ENCODE peak calls at places on chromosomes 1 and 21, in ten cellular contexts. Z is breast epithelium; P is suprapubic skin; Y is NT2/D1; H is CD8-positive, alpha-beta memory T cell; K is right atrium auricular region; I is iPS DF 6.9; A is right lobe of liver; Q is GM23248; O is fibroblast of lung. D is an unnamed sample. For H3K9me3 and H3K4me1, the result is how much of the 10 kb centered on the place peaks cover.

GRCh38 chr1:43540653-43541071 is 10.0 kb downstream of the PTPRF start:
- DNase-seq in I (no peak), P (no peak), A (peak), O (peak), Y (no peak), Q (peak), Z (peak), K (peak), H (no peak), D (no peak)

GRCh38 chr1:206962269-206962668 is 8.0 kb downstream of the FCAMR start:
- DNase-seq in H (no peak), A (no peak), Y (no peak), I (no peak), Q (no peak), O (no peak), Z (no peak), K (no peak), P (no peak), D (no peak)

GRCh38 chr1:10074059-10074854 is 41.5 kb downstream of the UBE4B start:
- DNase-seq in A (no peak), Y (no peak), O (peak), K (peak), Q (peak), I (no peak), P (no peak), Z (no peak), H (peak), D (no peak)

GRCh38 chr1:43552813-43553212 is 22.1 kb downstream of the PTPRF start:
- DNase-seq in H (no peak), Q (peak), A (peak), I (no peak), O (peak), K (no peak), Z (peak), P (no peak), Y (no peak), D (no peak)

GRCh38 chr1:97170296-97170695 is 448.7 kb downstream of the PTBP2 start:
- DNase-seq in Y (no peak), Z (no peak), K (no peak), A (no peak), I (no peak), H (no peak), P (no peak), Q (no peak), O (no peak), D (no peak)

GRCh38 chr21:35940074-35940927 is 120.0 kb downstream of the SETD4 start:
- DNase-seq in P (no peak), Q (peak), O (peak), K (peak), H (no peak), A (no peak), I (peak), Y (peak), Z (no peak), D (peak)

GRCh38 chr1:113074237-113074636 is 1.2 kb downstream of the LRIG2 start:
- DNase-seq in P (no peak), Y (no peak), O (no peak), I (no peak), A (no peak), H (no peak), Q (peak), Z (no peak), K (no peak), D (no peak)

GRCh38 chr1:185567006-185567405 is 167.2 kb upstream of the HMCN1 start:
- DNase-seq in A (no peak), Q (peak), Z (no peak), H (peak), O (no peak), P (no peak), K (no peak), Y (no peak), I (no peak), D (no peak)

GRCh38 chr21:25999935-26000582 is 170.5 kb downstream of the APP start:
- DNase-seq in A (no peak), Z (no peak), Y (no peak), K (no peak), H (no peak), I (no peak), P (no peak), Q (no peak), O (no peak), D (no peak)

GRCh38 chr21:23130308-23130707 is 2132.1 kb downstream of the NCAM2 start:
- DNase-seq in P (no peak), Q (no peak), I (no peak), O (no peak), H (no peak), Y (no peak), Z (no peak), A (no peak), K (no peak), D (no peak)

GRCh38 chr1:208238710-208239517 is 5.3 kb downstream of the PLXNA2 start:
- DNase-seq in P (peak), O (peak), H (no peak), I (no peak), K (peak), Z (no peak), Q (peak), A (no peak), Y (no peak), D (peak)

GRCh38 chr1:116345830-116346229 is 27.2 kb upstream of the ATP1A1 start:
- DNase-seq in P (no peak), Q (no peak), A (no peak), Y (peak), K (no peak), I (no peak), O (no peak), H (peak), Z (no peak), D (peak)

GRCh38 chr1:77847621-77848080 is 40.8 kb upstream of the NEXN start:
- DNase-seq in K (no peak), P (no peak), O (no peak), H (no peak), A (no peak), Y (no peak), I (no peak), Z (no peak), Q (no peak), D (no peak)

GRCh38 chr1:31483012-31483946 is 70.3 kb downstream of the SERINC2 start:
- DNase-seq in Z (no peak), A (no peak), H (no peak), Q (peak), Y (no peak), I (no peak), P (no peak), K (peak), O (peak), D (no peak)

GRCh38 chr1:228206582-228207351 is 1.1 kb upstream of the OBSCN start:
- DNase-seq in O (no peak), A (no peak), P (peak), Z (no peak), Y (no peak), H (no peak), K (peak), Q (no peak), I (no peak), D (no peak)

GRCh38 chr1:147781056-147781471 is 20.7 kb upstream of the GJA5 start:
- DNase-seq in P (no peak), O (no peak), K (no peak), H (no peak), Q (peak), A (no peak), Y (peak), I (no peak), Z (no peak), D (no peak)

GRCh38 chr1:90881034-90881433 is 140.8 kb downstream of the ZNF644 start:
- DNase-seq in A (no peak), Y (no peak), Q (no peak), P (no peak), Z (no peak), H (no peak), K (no peak), I (no peak), O (no peak), D (no peak)

GRCh38 chr1:209546390-209547080 is 37.0 kb upstream of the CAMK1G start:
- DNase-seq in I (no peak), Y (no peak), H (no peak), Z (no peak), A (no peak), Q (no peak), P (no peak), K (no peak), O (no peak), D (no peak)

DNA sequence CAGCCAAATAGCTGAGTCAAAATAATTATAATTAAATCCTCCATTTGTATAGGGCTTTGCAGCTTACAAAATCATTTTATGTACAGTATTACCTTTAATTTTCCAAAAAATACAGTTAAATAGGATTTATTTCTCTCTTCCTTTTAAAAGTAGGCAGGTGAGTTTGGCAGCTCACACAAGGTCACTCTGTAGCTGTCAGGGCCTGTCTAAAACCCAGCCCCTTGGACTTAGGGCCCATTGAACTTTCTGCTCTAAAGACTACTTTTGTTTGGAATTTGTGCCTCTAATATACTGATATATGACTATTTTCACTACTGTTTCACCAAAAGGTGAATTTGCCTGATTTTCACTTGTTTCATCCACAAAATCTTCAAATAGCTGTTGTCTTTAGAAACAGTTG is 10.3 kb downstream of the ROR1 start:
- DNase-seq in I (no peak), H (no peak), K (no peak), P (no peak), A (no peak), O (no peak), Q (no peak), Z (no peak), Y (no peak), D (no peak)
- H3K4me3 ChIP-seq in I (no peak), H (no peak), K (no peak), P (no peak), A (no peak), O (no peak), Q (no peak), Z (no peak), Y (no peak), D (no peak)

DNA sequence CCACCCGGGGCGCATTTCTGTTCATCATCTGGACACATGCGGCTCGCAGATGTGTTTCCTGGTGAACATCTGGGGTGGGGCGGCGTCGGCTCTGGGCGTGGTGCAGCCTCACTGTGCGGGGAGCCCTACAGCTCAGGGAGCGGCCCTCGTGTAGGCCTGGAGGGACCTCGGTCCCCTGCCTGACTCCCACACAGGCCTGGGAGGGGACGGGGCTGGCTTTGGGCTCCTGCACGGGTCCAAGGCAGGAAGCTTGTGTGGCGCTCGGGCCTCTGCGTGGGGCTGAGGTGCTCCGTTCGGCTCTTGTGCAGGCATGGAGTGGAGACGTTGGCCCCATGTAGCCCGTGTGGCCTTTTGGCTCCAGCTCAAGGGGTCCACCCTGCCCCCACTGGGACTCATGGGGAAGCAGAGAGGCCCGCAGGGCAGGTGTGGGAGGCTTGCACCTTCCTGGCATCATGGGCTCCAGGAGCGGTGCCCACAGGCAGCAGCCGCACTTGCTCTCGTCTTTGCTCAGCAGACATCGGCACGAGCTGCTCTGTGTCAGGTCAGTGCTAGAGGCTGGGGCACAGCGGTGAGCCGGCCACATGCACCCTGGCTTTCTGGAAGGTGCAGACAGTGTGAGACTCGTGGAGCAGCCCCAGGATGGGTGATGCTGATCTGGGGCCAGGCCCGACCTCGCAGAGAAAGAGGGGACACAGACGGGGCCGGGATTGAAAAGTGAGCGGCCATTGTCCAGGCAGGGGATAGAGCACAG is 90.1 kb upstream of the ACTRT2 start:
- DNase-seq in Y (no peak), O (no peak), Q (no peak), P (no peak), H (no peak), I (no peak), Z (no peak), A (no peak), K (no peak), D (no peak)
- H3K9me3 ChIP-seq in Y (under half), O (under half), Q (under half), P (under half), H (under half), I (under half), Z (under half), A (under half), K (under half), D (under half)

GRCh38 chr1:155003227-155003765 is 694 bp downstream of the ZBTB7B start:
- DNase-seq in Y (no peak), K (no peak), P (no peak), O (peak), Z (no peak), H (no peak), A (no peak), I (no peak), Q (peak), D (peak)

GRCh38 chr1:155003766-155004351 is 1.3 kb downstream of the ZBTB7B start:
- DNase-seq in O (peak), P (no peak), Z (no peak), I (no peak), Q (peak), Y (no peak), K (peak), A (peak), H (no peak), D (peak)

GRCh38 chr1:155001438-155001687 is 1.2 kb upstream of the ZBTB7B start:
- DNase-seq in K (no peak), H (no peak), Y (no peak), Z (no peak), O (no peak), A (no peak), Q (no peak), I (no peak), P (no peak), D (no peak)

GRCh38 chr1:155001688-155002474 is 721 bp upstream of the ZBTB7B start:
- DNase-seq in O (peak), Y (peak), Q (peak), Z (peak), I (peak), K (peak), A (peak), H (peak), P (peak), D (peak)

DNA sequence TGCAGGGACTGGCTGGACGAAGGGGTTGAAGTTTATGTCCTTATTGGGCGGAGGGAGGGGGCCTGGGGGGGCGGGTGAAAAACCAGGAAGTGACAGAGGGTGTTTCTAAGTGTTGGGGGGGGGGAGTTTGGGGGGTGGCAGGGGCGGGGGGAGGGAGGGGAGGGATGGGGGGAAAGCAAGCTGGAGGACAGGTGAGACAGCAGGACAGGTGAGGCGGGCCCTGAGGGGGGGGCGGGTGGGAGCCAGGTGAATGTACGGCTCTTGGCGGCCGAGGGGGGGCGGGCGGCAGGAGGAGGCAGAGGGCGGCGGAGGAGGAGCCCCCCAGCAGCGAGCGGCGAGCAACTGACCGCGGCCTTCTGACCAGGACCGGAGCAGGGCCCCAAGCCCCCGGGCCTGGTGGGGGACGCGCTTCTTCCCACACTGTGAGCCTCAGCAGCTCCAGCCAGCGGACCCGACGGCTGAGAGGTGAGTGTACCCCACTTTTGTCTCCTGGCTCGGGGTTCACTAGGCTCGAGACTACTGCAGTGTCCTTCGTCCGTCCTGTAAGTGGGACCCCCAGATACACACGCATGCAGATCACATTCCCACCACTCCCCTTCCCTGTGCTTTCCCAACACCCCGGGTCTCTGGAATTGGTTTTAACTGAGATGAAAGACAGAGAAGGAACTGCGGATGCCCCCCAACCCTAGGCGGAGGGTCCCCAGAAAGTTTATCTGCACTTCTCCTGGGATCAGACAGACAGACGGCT is at the start of gene ZBTB7B:
- DNase-seq in A (peak), O (peak), K (no peak), I (no peak), H (peak), P (no peak), Y (no peak), Z (no peak), Q (peak), D (peak)
- H3K4me1 ChIP-seq in A (under half), O (under half), K (under half), I (under half), H (under half), P (half or more), Y (under half), Z (under half), Q (under half), D (under half)

GRCh38 chr21:45642122-45642813 is 1.3 kb upstream of the PCBP3 start:
- DNase-seq in Q (peak), K (no peak), A (peak), P (no peak), Y (no peak), Z (no peak), O (peak), H (no peak), I (no peak), D (no peak)
- H3K4me3 ChIP-seq in Q (no peak), K (peak), A (no peak), P (peak), Y (peak), Z (peak), O (no peak), H (no peak), I (peak), D (no peak)

DNA sequence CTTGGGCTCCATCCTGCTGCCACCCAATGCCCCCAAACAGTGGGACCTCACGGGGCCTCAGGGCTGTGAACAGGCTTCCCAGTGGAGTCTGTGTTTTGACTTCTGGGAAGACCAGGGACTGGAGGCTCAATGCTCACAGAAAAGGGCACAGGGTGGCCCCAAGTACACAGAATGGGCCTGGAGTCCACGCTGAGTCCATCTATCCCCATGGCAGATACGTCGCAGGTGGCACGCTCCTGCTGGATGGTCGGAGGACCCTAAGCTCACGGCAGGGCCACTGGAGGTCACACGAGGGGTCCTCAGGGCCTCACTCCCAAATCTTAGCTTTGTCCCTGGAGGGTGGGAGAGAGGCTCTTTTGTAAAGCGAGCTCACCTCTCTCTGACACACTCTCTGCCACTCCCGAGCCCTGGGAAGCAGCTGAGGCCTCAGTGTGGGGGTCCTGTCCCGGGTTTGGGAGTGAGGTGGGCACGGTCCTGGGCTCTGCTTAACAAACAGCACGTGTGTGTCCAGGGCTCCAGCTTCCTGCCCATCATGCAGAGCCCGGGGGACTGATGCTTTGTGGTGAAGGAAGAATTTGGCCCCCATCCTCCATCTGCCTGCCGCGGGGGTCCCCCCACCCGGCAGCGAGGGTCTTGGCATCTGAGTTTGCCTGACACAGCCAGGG is 27.2 kb upstream of the TTC34 start:
- DNase-seq in O (no peak), Q (no peak), Y (no peak), K (no peak), I (no peak), H (no peak), P (no peak), Z (no peak), A (peak), D (no peak)
- H3K9me3 ChIP-seq in O (under half), Q (under half), Y (under half), K (under half), I (half or more), H (under half), P (under half), Z (under half), A (under half), D (under half)

GRCh38 chr1:244858357-244858756 is 6.0 kb downstream of the HNRNPU start:
- DNase-seq in P (no peak), A (no peak), I (no peak), H (no peak), Z (no peak), K (no peak), Y (no peak), O (no peak), Q (no peak), D (no peak)
- H3K4me1 ChIP-seq in P (half or more), A (under half), I (under half), H (half or more), Z (under half), K (under half), Y (under half), O (under half), Q (under half), D (under half)

GRCh38 chr1:156490401-156491032 is 10.1 kb downstream of the MEF2D start:
- DNase-seq in Q (peak), A (no peak), K (no peak), H (no peak), P (no peak), Y (no peak), Z (no peak), I (no peak), O (no peak), D (no peak)

GRCh38 chr1:156489935-156490293 is 10.7 kb downstream of the MEF2D start:
- DNase-seq in A (no peak), K (no peak), P (no peak), O (no peak), Z (no peak), H (no peak), Y (no peak), I (no peak), Q (no peak), D (no peak)

GRCh38 chr1:156487862-156488261 is 12.7 kb downstream of the MEF2D start:
- DNase-seq in Q (no peak), Z (no peak), O (no peak), I (no peak), K (no peak), H (no peak), P (no peak), Y (no peak), A (no peak), D (no peak)

GRCh38 chr1:156489166-156489934 is 11.2 kb downstream of the MEF2D start:
- DNase-seq in P (no peak), I (no peak), Z (no peak), H (peak), Y (no peak), A (no peak), Q (peak), K (no peak), O (no peak), D (no peak)

GRCh38 chr1:156488566-156489165 is 11.9 kb downstream of the MEF2D start:
- DNase-seq in H (no peak), I (no peak), P (no peak), Z (no peak), Q (no peak), A (no peak), O (no peak), Y (no peak), K (no peak), D (no peak)
- H3K4me3 ChIP-seq in H (peak), I (no peak), P (peak), Z (no peak), Q (no peak), A (no peak), O (no peak), Y (no peak), K (peak), D (no peak)